ENCODE peak calls at places on chromosomes 2 and 18, in four cellular contexts. I is GM12878, V is H1, R is HepG2. S is an unnamed sample.

GRCh38 chr2:190123956-190124355 is 61.4 kb upstream of the MSTN start:
- DNase-seq in I (no peak), V (no peak), R (no peak), S (no peak)

GRCh38 chr2:238097988-238098853 is 1.9 kb upstream of the ESPNL start:
- DNase-seq in I (no peak), V (peak; percentile 60), R (no peak), S (peak; percentile 79)

GRCh38 chr2:192072778-192073177 is 122.0 kb downstream of the TMEFF2 start:
- DNase-seq in I (no peak), V (no peak), R (no peak), S (no peak)

GRCh38 chr2:134764164-134764563 is 45.4 kb upstream of the TMEM163 start:
- DNase-seq in I (no peak), V (no peak), R (no peak), S (no peak)

GRCh38 chr2:182186132-182186735 is 200.6 kb downstream of the PPP1R1C start:
- DNase-seq in I (no peak), V (no peak), R (peak; percentile 31), S (peak; percentile 23)

GRCh38 chr2:11962707-11963358 is 216.4 kb downstream of the LPIN1 start:
- DNase-seq in I (no peak), V (no peak), R (no peak), S (no peak)

GRCh38 chr2:175143191-175143590 is 24.8 kb downstream of the ATF2 start:
- DNase-seq in I (no peak), V (no peak), R (no peak), S (no peak)

GRCh38 chr2:238391042-238391441 is 35.7 kb upstream of the ASB1 start:
- DNase-seq in I (no peak), V (no peak), R (no peak), S (no peak)

GRCh38 chr2:33069894-33070651 is 123.3 kb downstream of the LTBP1 start:
- DNase-seq in I (no peak), V (peak; percentile 13), R (peak; percentile 48), S (no peak)

GRCh38 chr18:5770176-5770575 is 125.1 kb downstream of the TMEM200C start:
- DNase-seq in I (no peak), V (no peak), R (no peak), S (no peak)

GRCh38 chr2:135504811-135505210 is 26.2 kb downstream of the ZRANB3 start:
- DNase-seq in I (no peak), V (no peak), R (no peak), S (no peak)

GRCh38 chr18:26383454-26384270 is 157.4 kb downstream of the TAF4B start:
- DNase-seq in I (peak; percentile 15), V (no peak), R (peak; percentile 35), S (no peak)

GRCh38 chr2:17728210-17728609 is 25.4 kb downstream of the SMC6 start:
- DNase-seq in I (no peak), V (no peak), R (no peak), S (no peak)

GRCh38 chr2:164815071-164815793 is 26.4 kb downstream of the COBLL1 start:
- DNase-seq in I (no peak), V (no peak), R (no peak), S (no peak)

GRCh38 chr2:234137400-234138014 is 87.0 kb downstream of the SPP2 start:
- DNase-seq in I (no peak), V (peak; percentile 1), R (no peak), S (peak; percentile 23)

GRCh38 chr2:162022290-162022945 is 51.6 kb downstream of the DPP4 start:
- DNase-seq in I (no peak), V (no peak), R (peak; percentile 15), S (no peak)

GRCh38 chr2:74379851-74380789 is at the start of gene DCTN1:
- DNase-seq in I (no peak), V (no peak), R (peak; percentile 25), S (peak; percentile 35)

GRCh38 chr2:204628926-204629661 is 83.8 kb downstream of the PARD3B start:
- DNase-seq in I (no peak), V (no peak), R (no peak), S (no peak)

GRCh38 chr2:919672-920071 is 31.0 kb upstream of the SNTG2 start:
- DNase-seq in I (no peak), V (no peak), R (no peak), S (no peak)

GRCh38 chr2:19496646-19497045 is 138.2 kb upstream of the OSR1 start:
- DNase-seq in I (no peak), V (no peak), R (no peak), S (no peak)

GRCh38 chr2:25305809-25306208 is 35.9 kb downstream of the DNMT3A start:
- DNase-seq in I (no peak), V (no peak), R (no peak), S (no peak)

GRCh38 chr2:240430595-240430994 is 4.9 kb upstream of the GPC1 start:
- DNase-seq in I (no peak), V (no peak), R (no peak), S (no peak)

GRCh38 chr18:79922971-79923411 is 28.5 kb downstream of the SLC66A2 start:
- DNase-seq in I (no peak), V (no peak), R (no peak), S (no peak)

GRCh38 chr2:61014805-61015204 is 2.7 kb upstream of the PEX13 start:
- DNase-seq in I (no peak), V (no peak), R (no peak), S (no peak)

GRCh38 chr2:9652898-9653479 is 22.2 kb upstream of the YWHAQ start:
- DNase-seq in I (no peak), V (no peak), R (peak; percentile 52), S (no peak)

GRCh38 chr2:40363631-40364030 is 88.3 kb downstream of the SLC8A1 start:
- DNase-seq in I (no peak), V (no peak), R (no peak), S (no peak)

GRCh38 chr2:154720642-154721041 is 22.1 kb downstream of the KCNJ3 start:
- DNase-seq in I (no peak), V (no peak), R (no peak), S (no peak)

GRCh38 chr2:108607706-108608301 is 73.5 kb downstream of the LIMS1 start:
- DNase-seq in I (no peak), V (no peak), R (peak; percentile 42), S (no peak)

GRCh38 chr2:173855686-173856085 is 109.5 kb downstream of the SP3 start:
- DNase-seq in I (no peak), V (no peak), R (no peak), S (no peak)

GRCh38 chr2:37858197-37858711 is 66.8 kb upstream of the RMDN2 start:
- DNase-seq in I (no peak), V (no peak), R (no peak), S (no peak)

GRCh38 chr2:105144941-105145300 is 96.6 kb upstream of the GPR45 start:
- DNase-seq in I (no peak), V (no peak), R (no peak), S (no peak)

GRCh38 chr2:13040043-13040442 is 323.3 kb downstream of the TRIB2 start:
- DNase-seq in I (no peak), V (no peak), R (no peak), S (no peak)

GRCh38 chr2:240429872-240430491 is 5.5 kb upstream of the GPC1 start:
- DNase-seq in I (no peak), V (no peak), R (peak; percentile 45), S (no peak)

GRCh38 chr2:240143801-240144648 is 3.6 kb upstream of the OTOS start:
- DNase-seq in I (no peak), V (peak; percentile 50), R (peak; percentile 47), S (peak; percentile 46)

GRCh38 chr18:63844254-63844653 is 43.3 kb upstream of the SERPINB2 start:
- DNase-seq in I (no peak), V (no peak), R (no peak), S (no peak)

GRCh38 chr18:3693385-3693784 is 243.4 kb downstream of the TGIF1 start:
- DNase-seq in I (no peak), V (no peak), R (no peak), S (no peak)

GRCh38 chr2:96260404-96261260 is 5.2 kb downstream of the TMEM127 start:
- DNase-seq in I (no peak), V (no peak), R (peak; percentile 100), S (peak; percentile 32)

GRCh38 chr18:78809845-78810244 is 169.8 kb upstream of the SALL3 start:
- DNase-seq in I (no peak), V (no peak), R (no peak), S (no peak)

GRCh38 chr2:118031566-118031965 is 17.7 kb upstream of the CCDC93 start:
- DNase-seq in I (no peak), V (no peak), R (no peak), S (no peak)

DNA sequence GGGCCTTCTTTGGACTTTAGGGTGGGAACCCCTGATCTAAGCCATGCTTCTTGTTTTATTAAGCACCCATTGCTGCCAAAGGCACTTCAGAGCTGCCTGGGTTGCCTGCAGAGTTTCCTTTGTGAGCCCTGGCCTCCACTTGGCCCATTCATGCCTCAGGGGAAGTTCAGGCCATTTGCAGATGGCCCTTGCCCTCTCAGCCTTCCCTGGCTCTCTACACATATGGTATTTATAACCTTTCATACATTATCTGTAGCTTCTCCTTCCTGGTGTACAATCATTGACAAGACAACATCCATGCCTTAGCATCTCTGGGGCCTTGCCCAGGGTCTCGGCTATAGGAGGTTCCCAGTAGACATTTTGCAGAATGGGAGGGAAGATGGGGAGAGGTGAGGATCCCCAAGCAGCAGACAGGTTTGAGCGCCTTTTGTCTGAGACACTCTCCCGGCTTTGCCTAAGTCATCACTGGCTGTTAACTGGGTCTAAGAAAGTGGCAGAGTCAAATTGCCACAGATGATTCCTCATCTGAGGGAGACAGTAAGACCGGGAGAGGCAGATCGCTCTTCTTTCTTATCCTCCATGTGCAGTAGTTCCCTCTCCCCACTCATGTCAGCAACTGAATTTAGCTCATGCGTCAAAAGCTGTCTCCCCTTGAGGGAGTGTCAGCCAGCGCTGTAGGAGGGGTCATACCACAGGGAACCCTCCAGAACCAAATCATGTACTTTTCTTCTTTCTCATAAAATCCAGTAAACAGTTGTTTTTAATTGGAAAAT is 2.7 kb downstream of the EHD3 start:
- DNase-seq in I (no peak), V (no peak), R (no peak), S (no peak)
- H3K4me3 ChIP-seq in I (no peak overlapping the region), V (no peak overlapping the region), R (no peak overlapping the region), S (no peak overlapping the region)

GRCh38 chr2:71715241-71715750 is 261.9 kb downstream of the DYSF start:
- DNase-seq in I (no peak), V (no peak), R (no peak), S (no peak)
- H3K4me1 ChIP-seq in I (no peaks in the 10 kb centered on the region), V (no peaks in the 10 kb centered on the region), R (peaks cover 87% of the 10 kb centered on the region), S (no peaks in the 10 kb centered on the region)

GRCh38 chr2:156562136-156562535 is 126.0 kb downstream of the GPD2 start:
- DNase-seq in I (no peak), V (no peak), R (no peak), S (no peak)
- TF ChIP-seq SUZ12 in I (no peak), V (no peak), R (no peak), S (no peak)

DNA sequence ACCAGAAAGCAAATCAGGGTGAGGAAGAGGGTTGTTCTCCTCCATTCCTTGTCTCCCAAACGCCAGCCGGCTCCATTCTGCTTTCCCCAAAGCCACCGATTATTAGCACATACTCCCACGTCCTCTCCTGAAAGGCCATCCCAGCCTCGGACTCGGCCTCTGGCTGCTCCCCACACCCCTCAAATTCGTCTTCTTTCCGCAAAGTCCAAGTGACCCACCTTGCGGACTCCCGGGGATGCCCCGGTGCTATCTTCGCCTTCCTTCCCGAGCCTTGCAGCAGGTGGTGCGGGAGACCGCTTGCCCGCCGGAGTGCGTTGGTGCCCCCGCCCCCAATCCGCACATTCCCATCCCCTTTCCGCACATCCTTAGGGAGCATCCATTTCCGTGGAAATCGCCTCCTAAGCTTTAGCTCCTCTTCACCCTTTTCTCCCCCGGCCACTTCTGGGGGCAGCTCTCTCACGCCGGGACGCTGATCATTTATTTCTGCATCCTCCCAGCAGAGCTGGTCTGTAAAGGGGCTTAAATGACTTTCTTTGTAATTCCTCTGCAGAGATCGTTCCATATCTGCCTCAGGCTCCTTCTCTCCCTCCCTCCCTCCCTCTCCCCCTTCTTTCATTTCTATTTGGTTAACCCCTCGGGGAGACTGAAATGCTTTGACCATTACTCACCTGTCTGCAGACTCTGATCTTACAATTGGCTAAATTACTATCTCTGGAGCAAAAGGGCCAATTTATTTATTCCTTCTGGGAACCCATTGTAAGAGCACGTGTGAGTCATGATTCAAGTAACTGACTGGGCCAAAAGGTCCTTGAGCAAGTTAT is 1.2 kb upstream of the LYPD1 start:
- DNase-seq in I (no peak), V (no peak), R (no peak), S (peak; percentile 80)
- H3K4me3 ChIP-seq in I (no peak overlapping the region), V (peak overlapping the region; percentile 44), R (no peak overlapping the region), S (peak overlapping the region; percentile 90)

S was measured in NT2/D1.